ENCODE peak calls at places on chromosomes 16 and 17, in four cellular contexts. F is HTR-8/SVneo, W is IMR-90, I is non-pigmented ciliary epithelial cell. Q is an unnamed sample.

GRCh38 chr16:88303890-88304819 is 78.6 kb upstream of the ZNF469 start:
- DNase-seq in I (peak), F (peak), W (peak), Q (peak)

GRCh38 chr17:4711671-4712111 is 1.3 kb downstream of the ARRB2 start:
- DNase-seq in I (no peak), F (no peak), W (no peak), Q (no peak)

GRCh38 chr16:83040174-83040573 is 413.4 kb downstream of the CDH13 start:
- DNase-seq in W (peak), I (no peak), F (no peak), Q (no peak)

GRCh38 chr16:88358033-88358481 is 24.7 kb upstream of the ZNF469 start:
- DNase-seq in I (no peak), F (no peak), W (no peak), Q (no peak)

GRCh38 chr17:40884708-40885512 is at the start of gene KRT20:
- DNase-seq in W (no peak), F (no peak), I (no peak), Q (no peak)

GRCh38 chr16:4123617-4124300 is 7.5 kb upstream of the ADCY9 start:
- DNase-seq in I (peak), W (peak), F (no peak), Q (no peak)

GRCh38 chr16:17435324-17435723 is 35.4 kb downstream of the XYLT1 start:
- DNase-seq in F (no peak), W (no peak), I (no peak), Q (no peak)

GRCh38 chr16:48833461-48833860 is 223.5 kb upstream of the N4BP1 start:
- DNase-seq in I (no peak), W (no peak), F (no peak), Q (no peak)

GRCh38 chr16:5761592-5761991 is 664.0 kb upstream of the EEF2KMT start:
- DNase-seq in W (no peak), I (no peak), F (no peak), Q (no peak)

GRCh38 chr17:31190351-31190750 is 95.6 kb downstream of the NF1 start:
- DNase-seq in I (no peak), W (peak), F (peak), Q (no peak)

GRCh38 chr16:54870151-54870550 is 60.5 kb upstream of the IRX5 start:
- DNase-seq in F (no peak), W (no peak), I (no peak), Q (no peak)

GRCh38 chr17:76529643-76530488 is 7.6 kb downstream of the CYGB start:
- DNase-seq in I (no peak), W (peak), F (no peak), Q (no peak)

GRCh38 chr16:11755022-11755760 is 12.5 kb upstream of the TXNDC11 start:
- DNase-seq in W (no peak), F (no peak), I (no peak), Q (no peak)